ENCODE peak calls at places on chromosomes 1 and 21, in five cellular contexts. N is tibial nerve; W is CD4-positive, alpha-beta memory T cell; M is psoas muscle; T is neuronal stem cell. B is an unnamed sample.
A peak's percentile ranks its signal among the peaks of the same experiment; 100 is the strongest.

GRCh38 chr1:34070201-34070836 is 94.7 kb downstream of the CSMD2 start:
- DNase-seq in M (no peak), T (no peak), W (no peak), N (no peak), B (no peak)

GRCh38 chr1:147785794-147786506 is 25.5 kb upstream of the GJA5 start:
- DNase-seq in M (no peak), N (no peak), W (no peak), T (no peak), B (no peak)

GRCh38 chr1:246037832-246038231 is 469.2 kb downstream of the SMYD3 start:
- DNase-seq in T (no peak), M (no peak), W (no peak), N (no peak), B (no peak)

GRCh38 chr1:18112611-18113010 is 5.0 kb downstream of the IGSF21 start:
- DNase-seq in W (no peak), M (no peak), T (no peak), N (no peak), B (no peak)

GRCh38 chr1:16338961-16339360 is 13.3 kb downstream of the FBXO42 start:
- DNase-seq in M (no peak), N (no peak), W (no peak), T (no peak), B (no peak)

GRCh38 chr1:4006676-4007374 is 106.8 kb upstream of the C1orf174 start:
- DNase-seq in T (no peak), M (no peak), N (no peak), W (no peak), B (no peak)

GRCh38 chr1:160406131-160406968 is 6.0 kb downstream of the VANGL2 start:
- DNase-seq in W (no peak), N (no peak), T (no peak), M (no peak), B (no peak)

GRCh38 chr21:25283720-25284119 is 323.6 kb downstream of the MRPL39 start:
- DNase-seq in T (peak; percentile 4), N (no peak), M (no peak), W (no peak), B (no peak)

GRCh38 chr1:156082111-156083091 is at the start of gene MEX3A:
- DNase-seq in M (peak; percentile 80), N (peak; percentile 61), T (peak; percentile 97), W (peak; percentile 59), B (peak; percentile 83)

GRCh38 chr1:1609822-1610485 is 5.3 kb upstream of the MIB2 start:
- DNase-seq in N (no peak), M (no peak), T (no peak), W (no peak), B (no peak)

GRCh38 chr1:67162954-67163353 is 3.3 kb upstream of the IL23R start:
- DNase-seq in N (no peak), M (no peak), T (no peak), W (no peak), B (no peak)

GRCh38 chr1:190837888-190838287 is 360.2 kb upstream of the BRINP3 start:
- DNase-seq in W (no peak), T (no peak), M (no peak), N (no peak), B (no peak)

GRCh38 chr1:244836135-244836521 is 670 bp downstream of the COX20 start:
- DNase-seq in N (peak; percentile 24), W (no peak), T (peak; percentile 11), M (no peak), B (no peak)

DNA sequence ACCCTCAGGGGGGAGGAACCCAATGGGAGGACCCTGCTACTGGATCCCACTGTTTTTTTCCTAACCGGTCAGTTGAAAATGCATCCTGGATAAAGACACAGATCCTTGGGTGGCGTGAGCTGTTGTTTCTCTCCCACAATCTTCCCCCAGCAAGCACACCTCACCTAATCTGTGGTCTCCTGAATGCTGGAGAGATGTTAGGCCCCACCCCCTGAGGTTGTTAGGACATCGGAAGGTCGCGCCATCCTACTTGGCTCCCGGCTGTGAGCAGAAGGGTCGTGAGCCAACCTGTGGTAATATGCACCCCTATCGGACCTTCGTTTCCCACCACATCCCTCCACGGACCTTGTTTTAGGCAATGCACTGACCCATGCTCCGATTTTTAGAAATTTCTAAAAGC is 89.9 kb upstream of the IPO9 start:
- DNase-seq in W (no peak), N (no peak), M (no peak), T (no peak), B (no peak)
- H3K4me3 ChIP-seq in W (peak overlapping the region; percentile 74), N (peak overlapping the region; percentile 73), M (peak overlapping the region; percentile 61), T (peak overlapping the region; percentile 76), B (peak overlapping the region; percentile 86)

GRCh38 chr1:61220531-61220930 is 138.2 kb downstream of the NFIA start:
- DNase-seq in M (no peak), W (no peak), N (no peak), T (no peak), B (no peak)
- H3K4me1 ChIP-seq in M (peaks cover 29% of the 10 kb centered on the region), W (no peaks in the 10 kb centered on the region), N (no peaks in the 10 kb centered on the region), T (no peaks in the 10 kb centered on the region), B (peaks cover 37% of the 10 kb centered on the region)

DNA sequence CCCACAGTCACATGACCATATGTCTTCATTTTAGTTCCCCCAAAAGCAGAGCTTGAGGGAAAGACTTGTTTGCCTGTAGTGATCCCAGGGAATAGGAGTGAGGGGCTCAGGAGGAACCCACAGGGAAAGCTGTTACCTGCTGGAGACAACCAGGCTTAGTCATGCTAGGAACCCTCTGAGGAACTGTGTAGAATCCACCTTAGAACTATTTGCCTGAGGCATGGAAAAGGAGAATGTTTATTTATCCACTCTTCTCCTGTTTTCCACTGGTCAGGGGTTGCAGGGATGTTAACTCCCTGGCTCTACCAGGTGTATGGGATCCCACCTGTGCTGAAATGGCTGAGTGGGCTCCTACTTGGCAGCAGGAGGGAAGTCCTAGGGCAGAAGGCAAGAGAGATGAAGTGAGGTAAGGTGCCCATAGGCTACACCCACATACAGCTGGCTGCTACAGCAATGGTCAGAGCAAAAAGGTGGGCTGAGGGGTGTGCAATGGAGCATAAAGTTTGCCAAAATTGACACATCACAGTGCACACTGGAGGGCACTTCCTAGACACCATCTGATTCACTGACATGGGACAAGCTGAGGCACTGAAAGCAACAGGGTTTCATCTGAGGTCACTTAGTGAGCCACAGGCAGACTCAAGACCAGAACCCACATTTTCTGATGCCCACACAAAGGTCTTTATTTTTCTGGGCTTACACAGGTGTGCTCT is 29.7 kb upstream of the CYP4B1 start:
- DNase-seq in W (no peak), M (no peak), N (no peak), T (no peak), B (no peak)
- H3K9me3 ChIP-seq in W (peaks cover 20% of the 10 kb centered on the region), M (peaks cover 15% of the 10 kb centered on the region), N (no peaks in the 10 kb centered on the region), T (peaks cover 26% of the 10 kb centered on the region), B (peaks cover 35% of the 10 kb centered on the region)

DNA sequence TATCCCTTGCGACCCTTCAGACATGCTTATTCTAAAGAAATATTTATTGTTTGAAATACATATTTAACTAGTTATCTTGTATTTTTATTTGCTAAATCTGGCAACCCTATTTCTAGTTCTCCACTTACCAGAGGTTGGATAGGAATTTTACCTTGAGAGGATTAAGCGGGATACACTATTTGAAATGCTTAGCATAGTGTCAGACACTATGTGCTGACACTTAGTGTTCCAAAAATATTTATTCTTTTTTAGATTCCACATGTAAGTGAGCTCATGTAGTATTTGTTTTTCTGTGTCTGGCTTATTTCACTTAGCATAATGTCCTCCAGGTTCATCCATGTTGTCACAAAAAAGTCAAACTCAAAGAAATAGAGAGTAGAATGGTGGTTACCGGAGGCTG is 78.7 kb downstream of the NTMT2 start:
- DNase-seq in W (no peak), N (no peak), M (no peak), T (no peak), B (no peak)
- H3K4me3 ChIP-seq in W (no peak overlapping the region), N (no peak overlapping the region), M (no peak overlapping the region), T (no peak overlapping the region), B (no peak overlapping the region)

GRCh38 chr1:46615735-46616134 is 876 bp downstream of the MOB3C start:
- DNase-seq in N (no peak), T (no peak), M (no peak), W (no peak), B (no peak)

GRCh38 chr1:46617108-46617694 is 590 bp upstream of the MOB3C start:
- DNase-seq in M (no peak), W (no peak), N (no peak), T (no peak), B (no peak)

GRCh38 chr1:46617833-46618232 is 1.2 kb upstream of the MOB3C start:
- DNase-seq in N (no peak), W (no peak), T (no peak), M (no peak), B (no peak)

GRCh38 chr1:46615088-46615487 is 1.5 kb downstream of the MOB3C start:
- DNase-seq in M (no peak), W (no peak), T (no peak), N (no peak), B (no peak)

GRCh38 chr1:46616277-46617107 is at the start of gene MOB3C:
- DNase-seq in T (peak; percentile 33), M (peak; percentile 89), N (peak; percentile 84), W (peak; percentile 66), B (peak; percentile 90)
- H3K4me1 ChIP-seq in T (peaks cover 26% of the 10 kb centered on the region), M (peaks cover 50% of the 10 kb centered on the region), N (peaks cover 47% of the 10 kb centered on the region), W (peaks cover 51% of the 10 kb centered on the region), B (peaks cover 48% of the 10 kb centered on the region)

GRCh38 chr1:68975534-68975933 is 478.7 kb upstream of the DEPDC1 start:
- DNase-seq in W (no peak), T (peak; percentile 67), N (no peak), M (no peak), B (no peak)
- H3K9me3 ChIP-seq in W (no peaks in the 10 kb centered on the region), T (no peaks in the 10 kb centered on the region), N (no peaks in the 10 kb centered on the region), M (no peaks in the 10 kb centered on the region), B (no peaks in the 10 kb centered on the region)

B was measured in heart left ventricle.